ENCODE peak calls at places on chromosomes 13 and 19, in five cellular contexts. E, H, I, S and U are unnamed samples.
A peak's percentile ranks its signal among the peaks of the same experiment; 100 is the strongest.

GRCh38 chr19:18049390-18049789 is 37.3 kb downstream of the IL12RB1 start:
- DNase-seq in S (no peak), H (peak; percentile 49), E (peak; percentile 59), I (no peak), U (no peak)

GRCh38 chr13:73704587-73704986 is 429.6 kb downstream of the KLF12 start:
- DNase-seq in E (no peak), S (no peak), I (no peak), H (no peak), U (no peak)

GRCh38 chr13:23321534-23322241 is 111.8 kb downstream of the SACS start:
- DNase-seq in E (peak; percentile 95), S (no peak), I (no peak), H (peak; percentile 84), U (peak; percentile 69)

GRCh38 chr19:12990853-12991252 is 4.4 kb upstream of the NFIX start:
- DNase-seq in I (no peak), S (no peak), E (no peak), H (no peak), U (no peak)

GRCh38 chr19:31349160-31349881 is at the start of gene TSHZ3:
- DNase-seq in E (peak; percentile 92), I (no peak), H (peak; percentile 81), S (peak; percentile 38), U (no peak)

GRCh38 chr13:19587635-19588300 is 26.4 kb upstream of the TPTE2 start:
- DNase-seq in S (peak; percentile 18), I (no peak), H (no peak), E (peak; percentile 57), U (no peak)

GRCh38 chr13:79311456-79311855 is 94.6 kb downstream of the RBM26 start:
- DNase-seq in S (no peak), I (no peak), H (no peak), E (peak; percentile 43), U (no peak)

GRCh38 chr13:80884031-80884785 is 543.3 kb upstream of the SPRY2 start:
- DNase-seq in S (no peak), H (no peak), I (no peak), E (peak; percentile 20), U (no peak)

GRCh38 chr19:49844138-49844740 is 6.7 kb upstream of the PTOV1 start:
- DNase-seq in S (no peak), I (no peak), E (no peak), H (no peak), U (no peak)

GRCh38 chr19:55028757-55029156 is 9.3 kb downstream of the GP6 start:
- DNase-seq in H (no peak), I (no peak), S (no peak), E (no peak), U (no peak)

GRCh38 chr13:95154441-95154886 is 146.8 kb downstream of the ABCC4 start:
- DNase-seq in E (peak; percentile 49), I (no peak), H (no peak), S (no peak), U (no peak)

GRCh38 chr13:83340170-83340569 is 542.1 kb downstream of the SLITRK1 start:
- DNase-seq in H (no peak), E (no peak), I (no peak), S (no peak), U (no peak)

GRCh38 chr19:18326772-18327171 is 3.9 kb upstream of the LSM4 start:
- DNase-seq in H (no peak), S (no peak), E (no peak), I (no peak), U (no peak)

GRCh38 chr19:8459520-8460260 is 14.9 kb downstream of the HNRNPM start:
- DNase-seq in E (peak; percentile 59), I (no peak), H (peak; percentile 63), S (no peak), U (no peak)

GRCh38 chr13:40148103-40148502 is 492.6 kb downstream of the COG6 start:
- DNase-seq in H (no peak), E (no peak), I (no peak), S (peak; percentile 34), U (no peak)

GRCh38 chr19:4487572-4487971 is 15.5 kb downstream of the HDGFL2 start:
- DNase-seq in S (no peak), H (no peak), E (no peak), I (no peak), U (no peak)

GRCh38 chr13:97125051-97125809 is 96.9 kb upstream of the MBNL2 start:
- DNase-seq in I (no peak), S (peak; percentile 8), E (peak; percentile 70), H (peak; percentile 81), U (peak; percentile 68)

GRCh38 chr19:11881151-11881800 is 6.3 kb upstream of the ZNF69 start:
- DNase-seq in S (peak; percentile 60), E (peak; percentile 73), H (peak; percentile 48), I (peak; percentile 40), U (peak; percentile 20)

GRCh38 chr19:13160557-13160956 is 10.3 kb downstream of the IER2 start:
- DNase-seq in S (no peak), I (no peak), E (no peak), H (peak; percentile 64), U (no peak)

GRCh38 chr19:4284176-4284958 is 5.3 kb downstream of the SHD start:
- DNase-seq in E (no peak), I (no peak), S (no peak), H (peak; percentile 34), U (no peak)

GRCh38 chr19:18519962-18520847 is 1.7 kb downstream of the ELL start:
- DNase-seq in E (peak; percentile 83), S (peak; percentile 60), I (peak; percentile 34), H (peak; percentile 84), U (no peak)

GRCh38 chr19:55620410-55620809 is 4.0 kb downstream of the ZNF784 start:
- DNase-seq in I (no peak), E (no peak), S (peak; percentile 47), H (no peak), U (no peak)

GRCh38 chr19:883661-884211 is 9.3 kb downstream of the MED16 start:
- DNase-seq in I (no peak), E (no peak), H (peak; percentile 90), S (no peak), U (no peak)

GRCh38 chr13:40206241-40207109 is 460.0 kb downstream of the FOXO1 start:
- DNase-seq in E (peak; percentile 68), S (peak; percentile 40), H (no peak), I (peak; percentile 66), U (no peak)

GRCh38 chr13:80923907-80924306 is 583.0 kb upstream of the SPRY2 start:
- DNase-seq in I (no peak), S (no peak), E (peak; percentile 42), H (no peak), U (no peak)

GRCh38 chr19:11821474-11821873 is 7.4 kb downstream of the ZNF440 start:
- DNase-seq in S (no peak), H (peak; percentile 71), I (no peak), E (peak; percentile 50), U (no peak)

GRCh38 chr13:30331331-30331771 is 24.0 kb upstream of the KATNAL1 start:
- DNase-seq in H (no peak), I (no peak), E (no peak), S (no peak), U (no peak)

GRCh38 chr13:51645154-51645650 is 60.9 kb downstream of the WDFY2 start:
- DNase-seq in I (no peak), S (no peak), E (peak; percentile 90), H (peak; percentile 24), U (no peak)

GRCh38 chr13:67223742-67224141 is 6.4 kb downstream of the PCDH9 start:
- DNase-seq in H (no peak), I (no peak), S (no peak), E (peak; percentile 37), U (no peak)

GRCh38 chr13:102536695-102537485 is 59.9 kb upstream of the TPP2 start:
- DNase-seq in H (no peak), I (no peak), E (no peak), S (no peak), U (no peak)

GRCh38 chr19:8069116-8069973 is 16.8 kb downstream of the CCL25 start:
- DNase-seq in H (no peak), I (no peak), E (no peak), S (peak; percentile 28), U (peak; percentile 7)

GRCh38 chr13:98484289-98485219 is 92.4 kb downstream of the STK24 start:
- DNase-seq in I (no peak), E (peak; percentile 91), S (peak; percentile 65), H (peak; percentile 98), U (no peak)

GRCh38 chr13:73782781-73783180 is 351.4 kb downstream of the KLF12 start:
- DNase-seq in S (no peak), H (no peak), I (no peak), E (no peak), U (no peak)